ENCODE peak calls at places on chromosomes 12 and 14, in eight cellular contexts. One of them, this sample, is unnamed.

GRCh38 chr14:21244546-21244945 is 24.7 kb downstream of the HNRNPC start:
- DNase-seq in neural crest cell: no peak
- DNase-seq in choroid plexus epithelial cell: no peak
- DNase-seq in H9: no peak
- DNase-seq in glutamatergic neuron: no peak
- DNase-seq in endothelial cell: no peak
- DNase-seq in HFF-Myc: no peak
- DNase-seq in WERI-Rb-1: no peak
- DNase-seq in this sample: no peak

GRCh38 chr12:15648564-15648963 is 140.6 kb downstream of the EPS8 start:
- DNase-seq in neural crest cell: no peak
- DNase-seq in HFF-Myc: no peak
- DNase-seq in choroid plexus epithelial cell: peak
- DNase-seq in WERI-Rb-1: no peak
- DNase-seq in glutamatergic neuron: no peak
- DNase-seq in endothelial cell: no peak
- DNase-seq in H9: no peak
- DNase-seq in this sample: no peak

GRCh38 chr12:92185052-92185451 is 39.4 kb upstream of the BTG1 start:
- DNase-seq in neural crest cell: no peak
- DNase-seq in H9: no peak
- DNase-seq in endothelial cell: no peak
- DNase-seq in WERI-Rb-1: no peak
- DNase-seq in HFF-Myc: no peak
- DNase-seq in choroid plexus epithelial cell: no peak
- DNase-seq in glutamatergic neuron: no peak
- DNase-seq in this sample: peak

GRCh38 chr12:9027156-9027555 is 37.8 kb downstream of the KLRG1 start:
- DNase-seq in H9: no peak
- DNase-seq in HFF-Myc: no peak
- DNase-seq in glutamatergic neuron: no peak
- DNase-seq in endothelial cell: no peak
- DNase-seq in WERI-Rb-1: no peak
- DNase-seq in neural crest cell: no peak
- DNase-seq in choroid plexus epithelial cell: no peak
- DNase-seq in this sample: no peak

GRCh38 chr14:104562606-104563005 is 17.0 kb upstream of the C14orf180 start:
- DNase-seq in WERI-Rb-1: no peak
- DNase-seq in HFF-Myc: no peak
- DNase-seq in glutamatergic neuron: no peak
- DNase-seq in choroid plexus epithelial cell: no peak
- DNase-seq in neural crest cell: no peak
- DNase-seq in H9: no peak
- DNase-seq in endothelial cell: no peak
- DNase-seq in this sample: no peak

GRCh38 chr14:100534528-100535286 is 52.5 kb downstream of the BEGAIN start:
- DNase-seq in H9: peak
- DNase-seq in neural crest cell: no peak
- DNase-seq in endothelial cell: no peak
- DNase-seq in HFF-Myc: no peak
- DNase-seq in choroid plexus epithelial cell: no peak
- DNase-seq in WERI-Rb-1: peak
- DNase-seq in glutamatergic neuron: peak
- DNase-seq in this sample: no peak

GRCh38 chr14:59097681-59098080 is 90.8 kb upstream of the DAAM1 start:
- DNase-seq in HFF-Myc: no peak
- DNase-seq in choroid plexus epithelial cell: peak
- DNase-seq in endothelial cell: no peak
- DNase-seq in H9: no peak
- DNase-seq in WERI-Rb-1: no peak
- DNase-seq in glutamatergic neuron: no peak
- DNase-seq in neural crest cell: no peak
- DNase-seq in this sample: no peak

GRCh38 chr12:47520029-47520428 is 185.8 kb downstream of the RPAP3 start:
- DNase-seq in HFF-Myc: no peak
- DNase-seq in neural crest cell: no peak
- DNase-seq in H9: no peak
- DNase-seq in glutamatergic neuron: no peak
- DNase-seq in choroid plexus epithelial cell: no peak
- DNase-seq in endothelial cell: no peak
- DNase-seq in WERI-Rb-1: no peak
- DNase-seq in this sample: no peak

GRCh38 chr14:69038449-69039286 is 59.6 kb upstream of the ACTN1 start:
- DNase-seq in WERI-Rb-1: peak
- DNase-seq in endothelial cell: no peak
- DNase-seq in H9: no peak
- DNase-seq in neural crest cell: no peak
- DNase-seq in choroid plexus epithelial cell: peak
- DNase-seq in HFF-Myc: peak
- DNase-seq in glutamatergic neuron: no peak
- DNase-seq in this sample: no peak

GRCh38 chr14:30751646-30752416 is 122.5 kb upstream of the COCH start:
- DNase-seq in choroid plexus epithelial cell: no peak
- DNase-seq in H9: no peak
- DNase-seq in glutamatergic neuron: no peak
- DNase-seq in HFF-Myc: no peak
- DNase-seq in WERI-Rb-1: peak
- DNase-seq in neural crest cell: no peak
- DNase-seq in endothelial cell: no peak
- DNase-seq in this sample: no peak

GRCh38 chr12:54017027-54017788 is 8.4 kb downstream of the HOXC8 start:
- DNase-seq in endothelial cell: no peak
- DNase-seq in H9: peak
- DNase-seq in choroid plexus epithelial cell: no peak
- DNase-seq in HFF-Myc: no peak
- DNase-seq in WERI-Rb-1: peak
- DNase-seq in neural crest cell: no peak
- DNase-seq in glutamatergic neuron: no peak
- DNase-seq in this sample: no peak

GRCh38 chr12:20189767-20190166 is 178.6 kb upstream of the PDE3A start:
- DNase-seq in neural crest cell: no peak
- DNase-seq in WERI-Rb-1: peak
- DNase-seq in H9: no peak
- DNase-seq in glutamatergic neuron: no peak
- DNase-seq in HFF-Myc: no peak
- DNase-seq in choroid plexus epithelial cell: no peak
- DNase-seq in endothelial cell: no peak
- DNase-seq in this sample: no peak

GRCh38 chr14:81246561-81247270 is 26.0 kb upstream of the GTF2A1 start:
- DNase-seq in endothelial cell: no peak
- DNase-seq in HFF-Myc: peak
- DNase-seq in H9: no peak
- DNase-seq in glutamatergic neuron: no peak
- DNase-seq in WERI-Rb-1: no peak
- DNase-seq in neural crest cell: no peak
- DNase-seq in choroid plexus epithelial cell: no peak
- DNase-seq in this sample: no peak

GRCh38 chr14:106518054-106518943 is 991.9 kb downstream of the TMEM121 start:
- DNase-seq in WERI-Rb-1: peak
- DNase-seq in HFF-Myc: no peak
- DNase-seq in glutamatergic neuron: no peak
- DNase-seq in neural crest cell: no peak
- DNase-seq in H9: no peak
- DNase-seq in endothelial cell: no peak
- DNase-seq in choroid plexus epithelial cell: no peak
- DNase-seq in this sample: peak

GRCh38 chr12:131348226-131349010 is 362.5 kb upstream of the SFSWAP start:
- DNase-seq in H9: no peak
- DNase-seq in glutamatergic neuron: no peak
- DNase-seq in neural crest cell: no peak
- DNase-seq in WERI-Rb-1: no peak
- DNase-seq in endothelial cell: no peak
- DNase-seq in choroid plexus epithelial cell: no peak
- DNase-seq in HFF-Myc: no peak
- DNase-seq in this sample: no peak

GRCh38 chr14:49497725-49498348 is 88.3 kb downstream of the RPS29 start:
- DNase-seq in glutamatergic neuron: no peak
- DNase-seq in WERI-Rb-1: peak
- DNase-seq in H9: no peak
- DNase-seq in HFF-Myc: peak
- DNase-seq in choroid plexus epithelial cell: peak
- DNase-seq in endothelial cell: peak
- DNase-seq in neural crest cell: no peak
- DNase-seq in this sample: peak

GRCh38 chr12:51517800-51518199 is 73.2 kb upstream of the SCN8A start:
- DNase-seq in choroid plexus epithelial cell: no peak
- DNase-seq in neural crest cell: no peak
- DNase-seq in endothelial cell: no peak
- DNase-seq in WERI-Rb-1: no peak
- DNase-seq in HFF-Myc: no peak
- DNase-seq in glutamatergic neuron: no peak
- DNase-seq in H9: peak
- DNase-seq in this sample: no peak
- TF ChIP-seq CTCF in choroid plexus epithelial cell: peak
- TF ChIP-seq CTCF in neural crest cell: no peak
- TF ChIP-seq CTCF in endothelial cell: no peak
- TF ChIP-seq CTCF in WERI-Rb-1: no peak
- TF ChIP-seq CTCF in HFF-Myc: peak
- TF ChIP-seq CTCF in glutamatergic neuron: no peak
- TF ChIP-seq CTCF in H9: peak
- TF ChIP-seq CTCF in this sample: no peak

GRCh38 chr12:49332441-49332861 is 4.5 kb downstream of the C1QL4 start:
- DNase-seq in choroid plexus epithelial cell: no peak
- DNase-seq in endothelial cell: no peak
- DNase-seq in H9: no peak
- DNase-seq in neural crest cell: no peak
- DNase-seq in HFF-Myc: no peak
- DNase-seq in glutamatergic neuron: no peak
- DNase-seq in WERI-Rb-1: no peak
- DNase-seq in this sample: no peak

GRCh38 chr12:49330631-49331359 is 6.2 kb downstream of the C1QL4 start:
- DNase-seq in endothelial cell: no peak
- DNase-seq in neural crest cell: no peak
- DNase-seq in H9: no peak
- DNase-seq in choroid plexus epithelial cell: no peak
- DNase-seq in WERI-Rb-1: no peak
- DNase-seq in HFF-Myc: no peak
- DNase-seq in glutamatergic neuron: no peak
- DNase-seq in this sample: no peak

GRCh38 chr12:49330032-49330619 is 6.9 kb downstream of the C1QL4 start:
- DNase-seq in WERI-Rb-1: no peak
- DNase-seq in endothelial cell: no peak
- DNase-seq in HFF-Myc: no peak
- DNase-seq in glutamatergic neuron: no peak
- DNase-seq in neural crest cell: no peak
- DNase-seq in choroid plexus epithelial cell: no peak
- DNase-seq in H9: no peak
- DNase-seq in this sample: no peak

GRCh38 chr12:49332891-49333371 is 4.1 kb downstream of the C1QL4 start:
- DNase-seq in choroid plexus epithelial cell: no peak
- DNase-seq in glutamatergic neuron: no peak
- DNase-seq in WERI-Rb-1: no peak
- DNase-seq in endothelial cell: no peak
- DNase-seq in H9: no peak
- DNase-seq in neural crest cell: no peak
- DNase-seq in HFF-Myc: no peak
- DNase-seq in this sample: no peak

DNA sequence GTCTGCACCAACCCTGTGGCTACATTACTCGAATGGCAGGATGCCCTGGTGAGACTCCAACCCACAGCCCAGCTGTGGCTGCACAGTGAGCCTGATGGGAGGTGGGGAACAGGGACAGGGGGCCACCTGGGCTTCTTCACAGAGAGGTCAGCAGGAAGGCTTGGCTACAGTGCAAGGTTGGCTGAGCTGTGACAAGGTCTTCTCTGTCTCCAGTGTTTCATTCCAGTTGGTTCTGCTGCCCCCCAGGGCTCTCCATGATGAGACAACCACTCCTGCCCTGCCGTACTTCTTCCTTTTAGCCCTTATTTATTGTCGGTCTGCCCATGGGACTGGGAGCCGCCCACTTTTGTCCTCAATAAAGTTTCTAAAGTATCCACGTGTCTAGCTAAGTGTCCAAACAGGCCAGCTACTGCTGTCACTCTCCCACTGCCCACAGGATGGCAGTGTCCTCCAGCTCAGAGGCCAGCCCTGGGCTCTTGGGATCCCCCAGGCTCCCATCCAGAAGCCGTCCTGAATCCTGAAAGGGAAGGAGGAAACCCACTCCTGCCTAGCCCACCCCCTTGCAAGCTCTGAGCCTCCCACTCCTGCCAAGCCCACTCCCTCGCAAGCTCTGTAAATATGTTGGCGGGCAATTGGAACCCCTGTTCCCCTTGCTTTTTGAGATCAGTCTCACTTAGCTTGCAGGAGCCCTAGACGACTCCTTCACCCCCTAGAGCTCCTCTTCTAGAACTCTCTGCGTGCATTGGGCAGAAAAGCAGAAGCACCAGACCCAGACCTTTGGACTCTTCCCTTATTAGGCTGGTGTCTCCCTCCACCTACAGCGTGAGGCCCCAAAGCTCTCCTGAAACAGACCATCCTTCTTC is 5.4 kb downstream of the C1QL4 start:
- DNase-seq in HFF-Myc: peak
- DNase-seq in H9: peak
- DNase-seq in neural crest cell: peak
- DNase-seq in endothelial cell: peak
- DNase-seq in choroid plexus epithelial cell: peak
- DNase-seq in WERI-Rb-1: peak
- DNase-seq in glutamatergic neuron: peak
- DNase-seq in this sample: peak
- TF ChIP-seq CTCF in HFF-Myc: peak
- TF ChIP-seq CTCF in H9: peak
- TF ChIP-seq CTCF in neural crest cell: peak
- TF ChIP-seq CTCF in endothelial cell: no peak
- TF ChIP-seq CTCF in choroid plexus epithelial cell: peak
- TF ChIP-seq CTCF in WERI-Rb-1: peak
- TF ChIP-seq CTCF in glutamatergic neuron: peak
- TF ChIP-seq CTCF in this sample: peak

GRCh38 chr14:37397941-37398215 is 197.2 kb downstream of the FOXA1 start:
- DNase-seq in HFF-Myc: no peak
- DNase-seq in choroid plexus epithelial cell: no peak
- DNase-seq in WERI-Rb-1: no peak
- DNase-seq in endothelial cell: no peak
- DNase-seq in H9: no peak
- DNase-seq in neural crest cell: no peak
- DNase-seq in glutamatergic neuron: no peak
- DNase-seq in this sample: no peak
- TF ChIP-seq CTCF in HFF-Myc: no peak
- TF ChIP-seq CTCF in choroid plexus epithelial cell: no peak
- TF ChIP-seq CTCF in WERI-Rb-1: no peak
- TF ChIP-seq CTCF in endothelial cell: no peak
- TF ChIP-seq CTCF in H9: no peak
- TF ChIP-seq CTCF in neural crest cell: no peak
- TF ChIP-seq CTCF in glutamatergic neuron: no peak
- TF ChIP-seq CTCF in this sample: no peak

DNA sequence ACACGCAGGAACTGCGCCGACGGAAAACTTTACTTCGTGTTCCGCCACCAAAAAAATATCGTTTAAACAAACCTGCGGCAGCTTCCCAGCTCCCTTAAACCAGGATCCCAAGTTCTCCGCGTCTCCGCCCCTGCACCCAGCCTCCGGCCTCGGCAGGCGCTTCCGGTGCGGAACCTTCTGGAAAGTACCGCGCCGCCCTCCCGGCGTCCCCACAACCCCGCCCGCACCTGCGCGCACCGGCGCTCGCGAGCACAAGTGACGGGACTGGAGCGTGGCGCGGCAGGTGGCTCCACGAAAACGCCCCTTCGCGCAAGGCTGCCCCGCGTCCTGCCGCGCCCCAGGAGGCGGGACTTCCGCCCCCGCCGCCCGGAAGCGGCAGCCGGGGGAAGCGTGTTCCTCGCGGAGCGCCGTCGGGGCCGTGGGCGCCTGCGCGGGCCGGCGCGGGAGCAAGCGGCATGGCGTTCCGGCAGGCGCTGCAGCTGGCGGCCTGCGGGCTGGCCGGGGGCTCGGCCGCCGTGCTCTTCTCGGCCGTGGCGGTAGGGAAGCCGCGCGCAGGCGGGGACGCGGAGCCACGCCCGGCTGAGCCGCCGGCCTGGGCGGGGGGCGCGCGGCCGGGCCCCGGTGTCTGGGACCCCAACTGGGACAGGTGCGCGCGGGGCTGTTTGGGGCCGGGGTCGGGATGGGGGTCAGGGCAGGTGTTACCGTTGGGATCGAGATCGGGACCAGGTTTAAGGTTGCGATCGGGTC is at the start of gene PGAM5:
- DNase-seq in endothelial cell: peak
- DNase-seq in WERI-Rb-1: peak
- DNase-seq in neural crest cell: peak
- DNase-seq in glutamatergic neuron: peak
- DNase-seq in H9: peak
- DNase-seq in HFF-Myc: peak
- DNase-seq in choroid plexus epithelial cell: peak
- DNase-seq in this sample: peak
- TF ChIP-seq CTCF in endothelial cell: no peak
- TF ChIP-seq CTCF in WERI-Rb-1: no peak
- TF ChIP-seq CTCF in neural crest cell: no peak
- TF ChIP-seq CTCF in glutamatergic neuron: no peak
- TF ChIP-seq CTCF in H9: no peak
- TF ChIP-seq CTCF in HFF-Myc: no peak
- TF ChIP-seq CTCF in choroid plexus epithelial cell: no peak
- TF ChIP-seq CTCF in this sample: no peak